ENCODE peak calls at places on chromosomes 3 and 15, in four cellular contexts. C, K, I and O are unnamed samples.

GRCh38 chr3:172397716-172398405 is 50.4 kb downstream of the GHSR start:
- DNase-seq in C (no peak), K (no peak), I (peak; percentile 39), O (peak; percentile 41)

GRCh38 chr3:46895761-46896160 is 18.2 kb downstream of the PTH1R start:
- DNase-seq in C (no peak), K (peak; percentile 14), I (no peak), O (no peak)

GRCh38 chr3:15815696-15816095 is 17.9 kb upstream of the ANKRD28 start:
- DNase-seq in C (no peak), K (no peak), I (peak; percentile 93), O (peak; percentile 80)

GRCh38 chr3:134232146-134232545 is 18.5 kb downstream of the RYK start:
- DNase-seq in C (no peak), K (no peak), I (no peak), O (peak; percentile 47)

GRCh38 chr3:149437286-149437685 is 37.2 kb upstream of the TM4SF4 start:
- DNase-seq in C (no peak), K (no peak), I (no peak), O (no peak)

GRCh38 chr3:194768586-194768985 is 82.9 kb downstream of the FAM43A start:
- DNase-seq in C (no peak), K (no peak), I (no peak), O (no peak)

GRCh38 chr15:90482124-90483011 is 47.4 kb upstream of the CRTC3 start:
- DNase-seq in C (peak; percentile 10), K (no peak), I (peak; percentile 80), O (peak; percentile 61)

GRCh38 chr15:39580630-39581500 is at the start of gene THBS1:
- DNase-seq in C (peak; percentile 15), K (peak; percentile 92), I (peak; percentile 90), O (peak; percentile 99)

GRCh38 chr15:63440265-63440648 is 58.6 kb upstream of the CA12 start:
- DNase-seq in C (no peak), K (no peak), I (no peak), O (no peak)

GRCh38 chr3:15007681-15008141 is 57.4 kb downstream of the MRPS25 start:
- DNase-seq in C (no peak), K (no peak), I (peak; percentile 92), O (peak; percentile 83)

GRCh38 chr15:76982756-76983155 is 12.2 kb upstream of the PSTPIP1 start:
- DNase-seq in C (no peak), K (no peak), I (no peak), O (no peak)

GRCh38 chr3:145739926-145740325 is 421.1 kb downstream of the PLOD2 start:
- DNase-seq in C (no peak), K (no peak), I (peak; percentile 0), O (peak; percentile 1)

GRCh38 chr15:55909036-55909811 is 84.2 kb downstream of the NEDD4 start:
- DNase-seq in C (no peak), K (no peak), I (peak; percentile 33), O (peak; percentile 90)

GRCh38 chr3:188358787-188359493 is 205.0 kb downstream of the LPP start:
- DNase-seq in C (no peak), K (no peak), I (no peak), O (no peak)

GRCh38 chr3:187318819-187319616 is 27.5 kb upstream of the MASP1 start:
- DNase-seq in C (peak; percentile 20), K (no peak), I (peak; percentile 86), O (peak; percentile 92)

GRCh38 chr3:14144423-14145075 is 19.7 kb downstream of the TMEM43 start:
- DNase-seq in C (peak; percentile 57), K (peak; percentile 69), I (peak; percentile 99), O (peak; percentile 100)

GRCh38 chr15:43939070-43939469 is 112.3 kb downstream of the WDR76 start:
- DNase-seq in C (no peak), K (no peak), I (peak; percentile 42), O (no peak)

GRCh38 chr3:43736558-43736995 is 45.8 kb downstream of the ABHD5 start:
- DNase-seq in C (no peak), K (no peak), I (peak; percentile 66), O (no peak)

GRCh38 chr3:14565791-14566588 is 25.8 kb upstream of the GRIP2 start:
- DNase-seq in C (no peak), K (no peak), I (peak; percentile 46), O (peak; percentile 68)

GRCh38 chr3:17901893-17902292 is 159.5 kb upstream of the TBC1D5 start:
- DNase-seq in C (no peak), K (no peak), I (peak; percentile 23), O (no peak)

GRCh38 chr15:62241135-62241770 is 76.2 kb upstream of the C2CD4B start:
- DNase-seq in C (no peak), K (no peak), I (no peak), O (no peak)

DNA sequence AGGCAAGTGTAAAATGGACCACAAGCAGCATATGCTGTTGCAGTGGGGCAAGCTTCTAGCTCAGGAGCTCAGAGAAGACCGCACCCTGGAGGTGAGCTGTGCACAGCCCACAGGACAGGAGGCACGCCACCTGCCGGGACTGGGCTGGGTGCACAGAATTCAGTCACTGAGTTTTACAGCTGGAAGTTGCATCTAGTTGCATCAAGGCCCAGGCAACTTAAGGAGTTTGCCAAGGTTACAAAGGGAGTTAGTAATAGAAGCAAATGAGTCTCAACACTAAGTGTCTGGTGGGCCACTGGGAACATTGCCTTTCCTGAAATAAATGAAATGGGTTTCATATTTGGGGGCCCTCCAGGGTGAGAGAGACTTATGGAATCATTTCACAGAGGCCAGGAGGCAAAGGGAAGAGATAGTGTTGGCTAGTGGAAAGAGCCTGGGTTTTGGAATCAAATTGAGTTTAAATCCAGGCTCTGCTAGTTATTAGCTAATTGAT is 36.0 kb upstream of the TIMP4 start:
- DNase-seq in C (no peak), K (no peak), I (peak; percentile 77), O (peak; percentile 61)
- TF ChIP-seq CTCF in C (no peak), K (no peak), I (no peak), O (peak; percentile 16)

DNA sequence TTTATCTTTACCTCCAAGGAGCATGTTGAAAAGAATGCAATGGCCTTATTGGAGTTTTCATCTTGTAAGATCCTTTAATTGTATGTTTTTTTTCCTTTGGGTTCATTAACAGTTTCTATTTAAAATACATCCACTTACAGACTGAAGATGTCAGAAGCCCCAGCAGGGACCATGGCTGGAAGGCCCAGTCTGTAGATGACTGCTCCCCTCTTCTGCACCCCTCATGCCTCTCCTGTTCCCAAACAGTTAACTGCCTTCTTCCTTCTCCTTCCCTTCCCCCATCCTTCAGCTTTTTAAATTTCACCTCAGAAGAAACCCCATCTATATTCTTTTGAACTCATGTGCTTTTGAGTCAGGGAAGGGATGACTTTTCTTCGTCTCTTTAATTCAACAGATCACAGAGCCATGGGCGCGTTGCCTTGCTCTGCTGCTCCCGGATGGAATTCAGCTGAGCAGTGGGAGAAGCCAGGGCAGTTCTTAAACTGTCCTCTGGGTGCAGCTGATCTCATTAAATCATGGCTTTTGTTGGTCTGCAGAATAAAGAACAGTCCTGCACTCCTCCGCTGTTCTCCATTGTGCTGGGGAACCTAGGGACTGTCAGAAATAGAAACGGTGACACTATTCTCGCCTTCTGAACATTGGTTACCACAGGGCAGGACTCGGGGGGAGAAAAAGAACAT is 71.5 kb upstream of the EIF1B start:
- DNase-seq in C (no peak), K (no peak), I (peak; percentile 27), O (peak; percentile 18)
- TF ChIP-seq CTCF in C (no peak), K (no peak), I (peak; percentile 53), O (peak; percentile 43)

GRCh38 chr15:84934942-84935729 is 46.5 kb upstream of the PDE8A start:
- DNase-seq in C (no peak), K (no peak), I (no peak), O (no peak)
- TF ChIP-seq CTCF in C (no peak), K (no peak), I (peak; percentile 5), O (no peak)

GRCh38 chr3:113536627-113537101 is 4.3 kb downstream of the SIDT1 start:
- DNase-seq in C (no peak), K (no peak), I (no peak), O (no peak)

GRCh38 chr3:113534365-113534764 is 2.0 kb downstream of the SIDT1 start:
- DNase-seq in C (no peak), K (no peak), I (no peak), O (no peak)

GRCh38 chr3:113533534-113533892 is 1.2 kb downstream of the SIDT1 start:
- DNase-seq in C (peak; percentile 35), K (no peak), I (no peak), O (no peak)

GRCh38 chr3:113537155-113537554 is 4.8 kb downstream of the SIDT1 start:
- DNase-seq in C (no peak), K (no peak), I (no peak), O (no peak)

DNA sequence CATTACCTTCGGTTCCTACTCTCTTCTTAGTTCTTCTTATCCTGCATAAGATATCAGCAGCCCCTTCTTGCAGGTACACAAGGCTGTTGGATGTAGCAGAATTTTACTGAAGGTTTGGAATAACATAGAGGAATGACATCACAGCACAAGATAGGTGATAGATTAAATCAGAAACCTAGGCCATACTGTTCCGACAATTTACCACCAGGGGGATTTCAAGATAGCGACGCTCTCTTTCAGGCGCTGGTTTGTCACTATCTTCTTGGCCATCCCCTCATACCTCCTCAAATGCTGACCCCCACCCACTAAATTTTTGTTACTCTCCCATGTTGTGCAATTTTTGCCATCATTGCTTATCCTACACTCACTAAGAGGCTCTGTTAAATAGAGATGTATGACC is 3.5 kb downstream of the SIDT1 start:
- DNase-seq in C (no peak), K (no peak), I (no peak), O (no peak)
- TF ChIP-seq CTCF in C (peak; percentile 33), K (no peak), I (no peak), O (no peak)

GRCh38 chr3:63508775-63509174 is 143.7 kb upstream of the SNTN start:
- DNase-seq in C (no peak), K (no peak), I (no peak), O (no peak)
- TF ChIP-seq CTCF in C (no peak), K (no peak), I (no peak), O (no peak)

DNA sequence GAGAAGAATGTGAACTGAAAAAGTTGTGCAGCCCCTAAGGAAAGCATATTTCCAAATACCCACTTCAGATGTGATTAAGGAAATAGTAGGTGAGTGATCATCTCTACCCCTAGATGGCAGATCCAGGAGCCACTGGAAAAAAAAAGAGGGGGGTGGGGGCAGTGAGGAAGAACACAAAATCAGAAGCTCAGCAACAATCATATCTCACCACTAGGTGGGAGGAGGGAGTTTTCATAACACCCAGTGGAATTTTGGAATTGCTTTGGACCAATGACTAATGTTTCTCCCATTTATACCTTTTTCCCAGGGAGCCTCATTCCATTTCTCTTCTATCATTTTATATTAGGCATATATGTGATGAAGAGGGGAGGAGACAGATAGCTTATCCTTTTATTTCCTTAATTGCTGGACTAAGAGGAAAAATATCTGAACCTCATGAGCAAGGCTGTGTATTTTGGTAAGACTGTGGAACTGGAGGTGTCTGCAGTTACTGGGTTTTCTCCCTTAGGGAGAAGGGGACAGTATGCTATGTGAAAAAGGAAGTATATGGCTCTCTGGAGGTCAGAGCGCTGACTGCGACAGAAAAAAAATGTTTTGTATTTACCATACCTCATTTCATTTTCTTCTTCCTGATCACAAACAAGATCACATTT is 363.4 kb downstream of the GAP43 start:
- DNase-seq in C (no peak), K (no peak), I (peak; percentile 33), O (no peak)
- TF ChIP-seq CTCF in C (no peak), K (peak; percentile 11), I (peak; percentile 31), O (peak; percentile 44)